ENCODE peak calls at places on chromosomes 11 and 22, in five cellular contexts. A, U, R, G and J are unnamed samples.

GRCh38 chr11:60777572-60777971 is 7.6 kb upstream of the MS4A10 start:
- DNase-seq in A (peak), G (no peak), U (peak), R (peak), J (peak)

GRCh38 chr11:128171496-128171895 is 415.9 kb downstream of the ETS1 start:
- DNase-seq in U (peak), R (no peak), A (no peak), G (no peak), J (no peak)

GRCh38 chr22:37196539-37197450 is 8.7 kb upstream of the C1QTNF6 start:
- DNase-seq in U (peak), G (peak), R (peak), A (peak), J (peak)

GRCh38 chr11:41842673-41843072 is 383.2 kb upstream of the LRRC4C start:
- DNase-seq in U (no peak), A (no peak), G (no peak), R (no peak), J (no peak)

GRCh38 chr22:46021577-46021976 is 44.6 kb upstream of the WNT7B start:
- DNase-seq in R (no peak), A (no peak), G (no peak), U (no peak), J (no peak)

GRCh38 chr11:86749861-86750401 is 50.4 kb upstream of the PRSS23 start:
- DNase-seq in A (no peak), U (no peak), G (no peak), R (no peak), J (no peak)

GRCh38 chr11:206516-207212 is 535 bp downstream of the BET1L start:
- DNase-seq in R (no peak), A (no peak), G (no peak), U (peak), J (no peak)

GRCh38 chr11:26778000-26778757 is 56.3 kb upstream of the SLC5A12 start:
- DNase-seq in R (peak), G (no peak), A (no peak), U (peak), J (peak)

GRCh38 chr11:57306941-57307598 is 17.7 kb downstream of the TNKS1BP1 start:
- DNase-seq in R (no peak), U (no peak), A (no peak), G (no peak), J (no peak)

GRCh38 chr22:46286941-46287872 is 9.5 kb upstream of the GTSE1 start:
- DNase-seq in U (no peak), G (no peak), A (no peak), R (no peak), J (no peak)

GRCh38 chr11:98207086-98207485 is 813.7 kb upstream of the CNTN5 start:
- DNase-seq in U (no peak), A (no peak), R (no peak), G (no peak), J (no peak)

GRCh38 chr22:29335656-29336055 is 20.2 kb upstream of the RASL10A start:
- DNase-seq in G (no peak), U (no peak), A (no peak), R (no peak), J (no peak)

GRCh38 chr11:95104916-95105315 is 15.3 kb downstream of the ENDOD1 start:
- DNase-seq in R (no peak), G (no peak), A (no peak), U (no peak), J (no peak)

GRCh38 chr11:841981-842369 is 354 bp downstream of the POLR2L start:
- DNase-seq in A (no peak), G (no peak), R (no peak), U (no peak), J (no peak)

GRCh38 chr11:62324738-62325556 is 12.3 kb upstream of the ASRGL1 start:
- DNase-seq in A (no peak), G (peak), R (peak), U (peak), J (no peak)

GRCh38 chr11:77776455-77776854 is 44.1 kb downstream of the RSF1 start:
- DNase-seq in U (peak), R (peak), A (no peak), G (no peak), J (no peak)

GRCh38 chr11:57458060-57458409 is 2.3 kb upstream of the RTN4RL2 start:
- DNase-seq in U (no peak), G (no peak), R (no peak), A (no peak), J (no peak)

GRCh38 chr22:39234157-39234793 is 10.5 kb downstream of the PDGFB start:
- DNase-seq in A (peak), R (no peak), U (peak), G (no peak), J (no peak)

GRCh38 chr11:72040497-72041363 is 39.6 kb downstream of the NUMA1 start:
- DNase-seq in U (peak), A (peak), R (peak), G (peak), J (peak)

GRCh38 chr11:70578831-70579230 is 180.5 kb downstream of the CTTN start:
- DNase-seq in U (no peak), A (no peak), R (no peak), G (no peak), J (no peak)

GRCh38 chr11:110908401-110909106 is 196.3 kb upstream of the ARHGAP20 start:
- DNase-seq in R (peak), G (no peak), U (peak), A (no peak), J (peak)

GRCh38 chr11:120182790-120183491 is 27.9 kb upstream of the OAF start:
- DNase-seq in U (peak), R (no peak), A (peak), G (no peak), J (no peak)

GRCh38 chr11:57649826-57650738 is at the start of gene YPEL4:
- DNase-seq in R (peak), G (peak), U (peak), A (peak), J (no peak)

GRCh38 chr11:103529217-103529684 is 420.0 kb downstream of the DYNC2H1 start:
- DNase-seq in G (no peak), A (no peak), U (peak), R (peak), J (peak)

GRCh38 chr22:46866591-46866990 is 104.1 kb downstream of the TBC1D22A start:
- DNase-seq in R (peak), U (peak), G (no peak), A (no peak), J (peak)

GRCh38 chr11:16527525-16528246 is 171.3 kb upstream of the SOX6 start:
- DNase-seq in G (no peak), R (no peak), U (no peak), A (no peak), J (no peak)

GRCh38 chr11:69599502-69599901 is 41.5 kb upstream of the CCND1 start:
- DNase-seq in U (no peak), R (no peak), A (no peak), G (no peak), J (peak)

GRCh38 chr22:34255042-34255441 is 334.8 kb upstream of the LARGE1 start:
- DNase-seq in G (no peak), A (peak), R (no peak), U (no peak), J (no peak)

GRCh38 chr11:85481862-85482261 is 145.3 kb downstream of the DLG2 start:
- DNase-seq in A (no peak), U (no peak), G (no peak), R (no peak), J (no peak)
- H3K4me3 ChIP-seq in A (no peak), U (no peak), G (no peak), R (no peak), J (no peak)

GRCh38 chr11:35373284-35373933 is 45.9 kb downstream of the SLC1A2 start:
- DNase-seq in A (no peak), R (no peak), U (no peak), G (no peak), J (no peak)
- TF ChIP-seq CTCF in A (no peak), R (no peak), U (no peak), G (no peak), J (no peak)

GRCh38 chr11:118786657-118787056 is 4.3 kb downstream of the DDX6 start:
- DNase-seq in A (no peak), U (no peak), R (no peak), G (no peak), J (no peak)
- H3K4me3 ChIP-seq in A (no peak), U (no peak), R (peak), G (no peak), J (no peak)

DNA sequence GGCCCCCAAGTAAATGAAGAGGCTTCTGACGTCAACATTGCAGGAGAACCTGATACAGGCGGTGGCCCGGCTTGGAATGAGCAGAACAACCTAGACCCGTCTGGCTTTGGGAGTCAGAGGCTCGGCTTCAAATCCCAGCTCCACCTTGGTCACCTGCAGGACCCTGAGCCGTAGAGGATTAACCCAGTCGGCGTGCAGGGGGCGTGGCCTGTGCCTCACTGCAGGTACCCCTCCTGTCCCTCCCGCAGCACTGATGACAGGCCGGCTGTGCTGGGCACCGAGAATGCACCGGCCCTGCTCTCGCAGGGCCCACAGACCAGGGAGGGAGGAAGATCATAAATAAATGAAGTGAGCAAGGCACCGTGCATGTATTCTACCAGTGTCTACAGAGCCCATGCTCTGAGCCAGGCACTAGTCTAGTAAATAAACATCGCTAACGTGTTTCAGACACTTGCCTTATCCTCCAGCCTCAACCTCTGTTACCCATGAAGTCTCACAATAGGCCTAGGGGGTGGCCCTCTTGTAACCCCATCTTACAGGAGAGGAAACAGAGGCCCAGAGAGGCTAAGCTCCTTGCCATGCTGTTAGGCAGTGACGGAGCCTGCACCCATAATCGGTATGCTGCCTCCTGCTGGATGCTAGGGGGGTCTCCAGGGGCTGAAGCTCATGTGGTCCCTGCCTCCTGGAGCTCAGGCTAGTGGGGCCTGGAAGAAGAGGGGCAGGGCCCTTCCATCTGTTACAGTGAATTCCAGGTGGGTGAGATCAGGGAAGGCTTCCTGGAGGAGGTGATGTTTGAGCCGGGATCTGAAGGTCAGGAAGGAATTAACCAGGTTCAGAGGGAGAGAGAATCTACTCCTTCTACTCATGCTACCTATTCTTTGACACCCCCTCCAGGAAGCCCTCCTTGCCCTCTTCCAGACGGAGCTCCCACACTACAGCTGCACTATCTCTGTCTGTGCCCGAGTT is 53.4 kb downstream of the RTL6 start:
- DNase-seq in U (no peak), G (peak), A (no peak), R (no peak), J (no peak)
- TF ChIP-seq CTCF in U (peak), G (no peak), A (no peak), R (peak), J (peak)

DNA sequence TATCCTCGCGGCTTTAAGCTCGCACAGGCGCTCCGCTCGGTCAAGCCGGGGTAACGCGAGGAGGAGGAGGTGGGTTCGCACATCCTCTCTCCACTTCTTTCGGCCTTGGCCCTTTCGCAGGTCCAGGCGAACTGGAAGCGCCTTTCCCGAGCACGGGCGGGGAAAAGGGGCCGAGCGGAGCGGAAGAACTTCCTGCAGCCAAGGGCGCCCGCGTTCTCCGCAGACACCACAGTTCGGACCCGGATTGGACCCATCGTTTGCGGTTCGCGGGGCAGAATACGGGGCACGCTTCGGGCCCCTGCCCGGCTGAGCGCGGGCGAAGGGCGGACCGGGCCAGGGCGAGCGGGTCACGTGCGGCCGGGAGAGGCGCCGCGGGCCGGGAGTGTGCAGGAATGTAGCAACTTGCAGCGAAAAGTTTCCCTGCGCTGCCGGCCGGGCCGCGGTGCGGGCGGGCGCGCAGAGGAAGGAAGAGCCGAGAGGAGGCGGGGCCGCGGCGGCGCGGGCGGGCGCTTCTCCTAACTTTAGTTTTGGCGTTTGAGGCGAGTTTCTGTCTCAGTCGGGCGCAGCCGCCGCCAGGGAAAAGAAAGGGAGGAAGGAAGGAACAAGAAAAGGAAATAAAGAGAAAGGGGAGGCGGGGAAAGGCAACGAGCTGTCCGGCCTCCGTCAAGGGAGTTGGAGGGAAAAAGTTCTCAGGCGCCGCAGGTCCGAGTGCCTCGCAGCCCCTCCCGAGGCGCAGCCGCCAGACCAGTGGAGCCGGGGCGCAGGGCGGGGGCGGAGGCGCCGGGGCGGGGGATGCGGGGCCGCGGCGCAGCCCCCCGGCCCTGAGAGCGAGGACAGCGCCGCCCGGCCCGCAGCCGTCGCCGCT is at the start of gene YAP1:
- DNase-seq in A (peak), U (peak), G (peak), R (peak), J (peak)
- H3K4me3 ChIP-seq in A (peak), U (peak), G (peak), R (peak), J (peak)

GRCh38 chr11:132450631-132451030 is 1080.2 kb downstream of the NTM start:
- DNase-seq in A (no peak), R (no peak), U (no peak), G (no peak), J (no peak)

GRCh38 chr11:132451942-132452601 is 1080.2 kb downstream of the OPCML start:
- DNase-seq in R (no peak), A (no peak), G (no peak), U (no peak), J (no peak)

GRCh38 chr11:132445966-132446365 is 1075.6 kb downstream of the NTM start:
- DNase-seq in A (no peak), G (no peak), R (no peak), U (peak), J (no peak)

GRCh38 chr11:132444891-132445290 is 1074.5 kb downstream of the NTM start:
- DNase-seq in A (no peak), R (no peak), G (no peak), U (no peak), J (no peak)

DNA sequence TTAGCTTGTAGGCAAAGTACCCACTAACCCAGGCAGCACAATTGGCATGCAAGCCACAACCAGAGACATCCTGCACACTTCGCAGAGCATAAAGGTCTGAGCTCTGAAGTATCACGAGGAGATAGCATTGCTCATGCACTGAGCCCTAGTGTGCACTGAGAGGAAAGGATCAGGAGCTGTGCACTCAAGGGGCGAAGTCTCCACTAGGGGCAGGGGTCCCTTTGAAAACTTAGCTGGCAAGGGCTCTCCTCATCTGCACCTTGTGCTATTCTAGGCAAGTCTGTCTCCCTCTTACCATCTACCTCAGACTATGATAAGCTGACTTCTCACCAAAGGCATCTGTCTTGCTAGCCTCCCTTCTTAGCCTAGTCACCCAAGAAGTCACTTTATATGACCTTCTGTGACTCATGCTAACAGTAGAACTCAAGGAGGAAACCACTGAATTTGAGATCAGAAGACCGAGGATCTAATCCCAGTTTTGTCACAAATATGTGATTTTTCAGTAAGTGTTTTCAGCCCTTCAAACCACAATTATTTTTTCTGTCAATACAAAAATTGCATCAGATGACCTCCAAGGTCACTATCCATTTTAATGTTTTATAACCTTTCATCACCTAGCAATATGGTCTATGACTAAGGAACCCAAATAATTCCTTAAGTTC is 1078.0 kb downstream of the NTM start:
- DNase-seq in R (peak), A (no peak), G (no peak), U (peak), J (no peak)
- TF ChIP-seq CTCF in R (no peak), A (no peak), G (no peak), U (no peak), J (no peak)

DNA sequence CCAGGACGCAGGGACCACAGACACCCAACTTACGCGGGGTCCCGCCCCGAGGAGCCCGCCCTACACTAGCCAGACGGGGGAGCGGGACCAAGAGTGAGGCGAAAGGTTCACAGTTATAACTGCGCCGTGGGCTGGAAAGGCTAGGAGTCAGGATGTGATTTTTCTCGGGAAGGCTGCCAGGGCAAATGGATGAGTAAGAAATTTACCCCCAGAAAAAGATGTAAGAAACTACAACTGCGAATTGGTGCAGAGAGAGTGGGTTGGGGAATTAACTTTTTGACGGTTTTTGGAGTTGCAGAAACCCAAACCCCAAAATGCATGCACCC is 1.3 kb downstream of the TSPAN18 start:
- DNase-seq in A (no peak), R (no peak), U (no peak), G (no peak), J (no peak)
- H3K4me3 ChIP-seq in A (peak), R (no peak), U (no peak), G (peak), J (peak)